ENCODE peak calls at places on chromosomes 11 and 22, in nine cellular contexts. D, X, H, C, E, Z, F, B and T are unnamed samples.

GRCh38 chr11:114132944-114133394 is 73.5 kb downstream of the ZBTB16 start:
- DNase-seq in B (peak), C (no peak), E (no peak), Z (no peak), X (no peak), H (peak), D (no peak), F (no peak), T (no peak)

GRCh38 chr11:819129-819931 is 616 bp downstream of the PNPLA2 start:
- DNase-seq in B (peak), C (peak), E (peak), X (peak), H (peak), Z (peak), D (peak), F (peak), T (peak)

GRCh38 chr11:10205928-10206327 is 88.1 kb downstream of the SBF2 start:
- DNase-seq in E (no peak), D (no peak), Z (no peak), X (no peak), F (no peak), B (no peak), C (peak), H (no peak), T (no peak)

GRCh38 chr11:119875841-119876600 is 147.0 kb upstream of the NECTIN1 start:
- DNase-seq in X (no peak), D (no peak), F (no peak), B (no peak), E (no peak), Z (no peak), C (no peak), H (no peak), T (no peak)

GRCh38 chr11:28878025-28878424 is 769.8 kb downstream of the METTL15 start:
- DNase-seq in Z (no peak), H (no peak), E (no peak), D (no peak), F (no peak), X (no peak), C (no peak), B (no peak), T (no peak)

GRCh38 chr11:114596175-114596919 is 761 bp upstream of the NXPE4 start:
- DNase-seq in C (no peak), X (no peak), H (no peak), F (no peak), B (peak), Z (no peak), E (no peak), D (no peak), T (no peak)

GRCh38 chr11:3194016-3194816 is 24.4 kb downstream of the MRGPRG start:
- DNase-seq in C (no peak), D (no peak), B (peak), F (no peak), H (no peak), Z (no peak), X (no peak), E (no peak), T (no peak)

GRCh38 chr11:111735262-111736116 is 30.7 kb downstream of the PPP2R1B start:
- DNase-seq in B (peak), F (no peak), C (peak), Z (peak), E (no peak), D (no peak), H (peak), X (no peak), T (no peak)

GRCh38 chr11:129911298-129911697 is 15.9 kb upstream of the NFRKB start:
- DNase-seq in Z (no peak), H (no peak), F (no peak), C (no peak), B (no peak), X (no peak), E (no peak), D (no peak), T (no peak)

GRCh38 chr11:93517041-93517440 is 26.1 kb downstream of the SMCO4 start:
- DNase-seq in B (no peak), Z (no peak), E (no peak), X (no peak), D (no peak), F (no peak), H (no peak), C (no peak), T (no peak)

GRCh38 chr22:19592464-19592863 is 68.3 kb upstream of the CLDN5 start:
- DNase-seq in X (no peak), E (no peak), H (no peak), F (no peak), D (no peak), C (no peak), B (no peak), Z (no peak), T (no peak)

GRCh38 chr11:65559951-65560537 is 1.9 kb upstream of the LTBP3 start:
- DNase-seq in Z (no peak), D (no peak), X (no peak), C (peak), H (peak), E (peak), B (peak), F (no peak), T (no peak)

GRCh38 chr11:118895093-118896039 is 11.7 kb downstream of the CXCR5 start:
- DNase-seq in B (peak), Z (no peak), E (no peak), D (no peak), F (peak), H (no peak), X (no peak), C (no peak), T (no peak)

GRCh38 chr11:69010964-69011623 is 2.0 kb downstream of the MRGPRF start:
- DNase-seq in F (peak), Z (no peak), E (no peak), B (peak), C (peak), H (peak), D (peak), X (peak), T (no peak)

GRCh38 chr11:1158681-1159525 is 1.1 kb downstream of the MUC5AC start:
- DNase-seq in D (no peak), C (no peak), F (no peak), H (no peak), E (no peak), B (peak), Z (no peak), X (no peak), T (peak)

GRCh38 chr22:39614442-39614841 is 43.9 kb downstream of the CACNA1I start:
- DNase-seq in D (no peak), F (no peak), C (no peak), Z (no peak), B (peak), H (no peak), E (no peak), X (no peak), T (no peak)

GRCh38 chr22:36386351-36386899 is 1.3 kb downstream of the MYH9 start:
- DNase-seq in X (peak), C (no peak), D (no peak), Z (no peak), F (peak), E (no peak), H (no peak), B (peak), T (no peak)

GRCh38 chr11:92340839-92341238 is 116.2 kb downstream of the FAT3 start:
- DNase-seq in X (no peak), F (peak), Z (no peak), H (no peak), E (peak), B (no peak), D (peak), C (peak), T (no peak)